ENCODE peak calls at places on chromosomes 2 and 18, in seven cellular contexts. One of them, this sample, is unnamed.

GRCh38 chr2:166382-166781 is 97.5 kb downstream of the SH3YL1 start:
- DNase-seq in HCT116: no peak
- DNase-seq in K562: no peak
- DNase-seq in GM12878: no peak
- DNase-seq in HepG2: no peak
- DNase-seq in SK-N-SH: no peak
- DNase-seq in H1: no peak
- DNase-seq in this sample: no peak

GRCh38 chr2:29528891-29529520 is 392.4 kb downstream of the ALK start:
- DNase-seq in HCT116: no peak
- DNase-seq in K562: no peak
- DNase-seq in GM12878: no peak
- DNase-seq in HepG2: no peak
- DNase-seq in SK-N-SH: no peak
- DNase-seq in H1: no peak
- DNase-seq in this sample: no peak

GRCh38 chr2:46170611-46171385 is 126.4 kb upstream of the EPAS1 start:
- DNase-seq in HCT116: no peak
- DNase-seq in K562: no peak
- DNase-seq in GM12878: no peak
- DNase-seq in HepG2: no peak
- DNase-seq in SK-N-SH: peak
- DNase-seq in H1: no peak
- DNase-seq in this sample: no peak

GRCh38 chr2:79622508-79622907 is 109.7 kb downstream of the CTNNA2 start:
- DNase-seq in HCT116: no peak
- DNase-seq in K562: no peak
- DNase-seq in GM12878: no peak
- DNase-seq in HepG2: no peak
- DNase-seq in SK-N-SH: no peak
- DNase-seq in H1: no peak
- DNase-seq in this sample: no peak

GRCh38 chr2:27378096-27378808 is 2.3 kb downstream of the ZNF513 start:
- DNase-seq in HCT116: no peak
- DNase-seq in K562: no peak
- DNase-seq in GM12878: no peak
- DNase-seq in HepG2: peak
- DNase-seq in SK-N-SH: peak
- DNase-seq in H1: no peak
- DNase-seq in this sample: peak

GRCh38 chr2:11239718-11240462 is 84.6 kb downstream of the SLC66A3 start:
- DNase-seq in HCT116: peak
- DNase-seq in K562: no peak
- DNase-seq in GM12878: no peak
- DNase-seq in HepG2: peak
- DNase-seq in SK-N-SH: no peak
- DNase-seq in H1: no peak
- DNase-seq in this sample: no peak

GRCh38 chr2:147467441-147467840 is 377.4 kb upstream of the ACVR2A start:
- DNase-seq in HCT116: no peak
- DNase-seq in K562: no peak
- DNase-seq in GM12878: no peak
- DNase-seq in HepG2: no peak
- DNase-seq in SK-N-SH: no peak
- DNase-seq in H1: no peak
- DNase-seq in this sample: no peak

GRCh38 chr2:21404827-21405625 is 281.3 kb downstream of the TDRD15 start:
- DNase-seq in HCT116: no peak
- DNase-seq in K562: no peak
- DNase-seq in GM12878: no peak
- DNase-seq in HepG2: no peak
- DNase-seq in SK-N-SH: no peak
- DNase-seq in H1: no peak
- DNase-seq in this sample: no peak

GRCh38 chr18:50405582-50406271 is 30.9 kb downstream of the SKA1 start:
- DNase-seq in HCT116: no peak
- DNase-seq in K562: no peak
- DNase-seq in GM12878: no peak
- DNase-seq in HepG2: no peak
- DNase-seq in SK-N-SH: no peak
- DNase-seq in H1: no peak
- DNase-seq in this sample: no peak

GRCh38 chr2:63050916-63051794 is 525 bp downstream of the OTX1 start:
- DNase-seq in HCT116: no peak
- DNase-seq in K562: peak
- DNase-seq in GM12878: no peak
- DNase-seq in HepG2: no peak
- DNase-seq in SK-N-SH: peak
- DNase-seq in H1: no peak
- DNase-seq in this sample: no peak

GRCh38 chr2:36294290-36294689 is 61.3 kb upstream of the CRIM1 start:
- DNase-seq in HCT116: no peak
- DNase-seq in K562: no peak
- DNase-seq in GM12878: no peak
- DNase-seq in HepG2: no peak
- DNase-seq in SK-N-SH: no peak
- DNase-seq in H1: no peak
- DNase-seq in this sample: no peak

GRCh38 chr18:27202771-27203170 is 17.7 kb upstream of the CHST9 start:
- DNase-seq in HCT116: no peak
- DNase-seq in K562: no peak
- DNase-seq in GM12878: no peak
- DNase-seq in HepG2: no peak
- DNase-seq in SK-N-SH: no peak
- DNase-seq in H1: no peak
- DNase-seq in this sample: no peak

GRCh38 chr2:21676056-21676455 is 552.3 kb downstream of the TDRD15 start:
- DNase-seq in HCT116: no peak
- DNase-seq in K562: no peak
- DNase-seq in GM12878: no peak
- DNase-seq in HepG2: no peak
- DNase-seq in SK-N-SH: no peak
- DNase-seq in H1: no peak
- DNase-seq in this sample: no peak

GRCh38 chr18:61606068-61606660 is 272.9 kb downstream of the CDH20 start:
- DNase-seq in HCT116: no peak
- DNase-seq in K562: no peak
- DNase-seq in GM12878: no peak
- DNase-seq in HepG2: no peak
- DNase-seq in SK-N-SH: no peak
- DNase-seq in H1: no peak
- DNase-seq in this sample: no peak

GRCh38 chr18:56900195-56901094 is 246.4 kb upstream of the BOD1L2 start:
- DNase-seq in HCT116: no peak
- DNase-seq in K562: no peak
- DNase-seq in GM12878: no peak
- DNase-seq in HepG2: no peak
- DNase-seq in SK-N-SH: no peak
- DNase-seq in H1: no peak
- DNase-seq in this sample: no peak

GRCh38 chr18:34592961-34593382 is 117.1 kb upstream of the DTNA start:
- DNase-seq in HCT116: no peak
- DNase-seq in K562: no peak
- DNase-seq in GM12878: no peak
- DNase-seq in HepG2: no peak
- DNase-seq in SK-N-SH: no peak
- DNase-seq in H1: no peak
- DNase-seq in this sample: no peak

GRCh38 chr2:226725096-226725495 is 74.5 kb downstream of the IRS1 start:
- DNase-seq in HCT116: no peak
- DNase-seq in K562: no peak
- DNase-seq in GM12878: no peak
- DNase-seq in HepG2: no peak
- DNase-seq in SK-N-SH: no peak
- DNase-seq in H1: no peak
- DNase-seq in this sample: no peak

GRCh38 chr2:237692601-237693079 is 65.3 kb downstream of the LRRFIP1 start:
- DNase-seq in HCT116: no peak
- DNase-seq in K562: no peak
- DNase-seq in GM12878: no peak
- DNase-seq in HepG2: no peak
- DNase-seq in SK-N-SH: peak
- DNase-seq in H1: no peak
- DNase-seq in this sample: no peak

GRCh38 chr2:223860809-223861738 is 23.7 kb upstream of the AP1S3 start:
- DNase-seq in HCT116: peak
- DNase-seq in K562: no peak
- DNase-seq in GM12878: no peak
- DNase-seq in HepG2: peak
- DNase-seq in SK-N-SH: no peak
- DNase-seq in H1: no peak
- DNase-seq in this sample: peak

GRCh38 chr2:241312082-241312481 is 3.4 kb downstream of the HDLBP start:
- DNase-seq in HCT116: no peak
- DNase-seq in K562: no peak
- DNase-seq in GM12878: no peak
- DNase-seq in HepG2: no peak
- DNase-seq in SK-N-SH: no peak
- DNase-seq in H1: no peak
- DNase-seq in this sample: no peak

GRCh38 chr2:19868705-19869550 is 32.9 kb downstream of the TTC32 start:
- DNase-seq in HCT116: no peak
- DNase-seq in K562: peak
- DNase-seq in GM12878: no peak
- DNase-seq in HepG2: no peak
- DNase-seq in SK-N-SH: peak
- DNase-seq in H1: no peak
- DNase-seq in this sample: no peak

GRCh38 chr2:174051741-174052638 is 86.8 kb upstream of the SP3 start:
- DNase-seq in HCT116: peak
- DNase-seq in K562: peak
- DNase-seq in GM12878: no peak
- DNase-seq in HepG2: peak
- DNase-seq in SK-N-SH: peak
- DNase-seq in H1: no peak
- DNase-seq in this sample: no peak

GRCh38 chr2:216117566-216117965 is 8.4 kb downstream of the XRCC5 start:
- DNase-seq in HCT116: no peak
- DNase-seq in K562: no peak
- DNase-seq in GM12878: no peak
- DNase-seq in HepG2: no peak
- DNase-seq in SK-N-SH: no peak
- DNase-seq in H1: no peak
- DNase-seq in this sample: no peak

GRCh38 chr2:224401641-224402342 is at the start of gene FAM124B:
- DNase-seq in HCT116: no peak
- DNase-seq in K562: peak
- DNase-seq in GM12878: no peak
- DNase-seq in HepG2: no peak
- DNase-seq in SK-N-SH: no peak
- DNase-seq in H1: no peak
- DNase-seq in this sample: no peak

GRCh38 chr2:196277002-196277401 is 105.6 kb upstream of the STK17B start:
- DNase-seq in HCT116: no peak
- DNase-seq in K562: peak
- DNase-seq in GM12878: no peak
- DNase-seq in HepG2: no peak
- DNase-seq in SK-N-SH: no peak
- DNase-seq in H1: no peak
- DNase-seq in this sample: peak

GRCh38 chr2:160614391-160614790 is 120.8 kb upstream of the RBMS1 start:
- DNase-seq in HCT116: no peak
- DNase-seq in K562: no peak
- DNase-seq in GM12878: no peak
- DNase-seq in HepG2: no peak
- DNase-seq in SK-N-SH: no peak
- DNase-seq in H1: no peak
- DNase-seq in this sample: no peak
- TF ChIP-seq JUND in HCT116: no peak
- TF ChIP-seq JUND in K562: no peak
- TF ChIP-seq JUND in GM12878: no peak
- TF ChIP-seq JUND in HepG2: no peak
- TF ChIP-seq JUND in SK-N-SH: no peak
- TF ChIP-seq JUND in H1: no peak
- TF ChIP-seq JUND in this sample: no peak

DNA sequence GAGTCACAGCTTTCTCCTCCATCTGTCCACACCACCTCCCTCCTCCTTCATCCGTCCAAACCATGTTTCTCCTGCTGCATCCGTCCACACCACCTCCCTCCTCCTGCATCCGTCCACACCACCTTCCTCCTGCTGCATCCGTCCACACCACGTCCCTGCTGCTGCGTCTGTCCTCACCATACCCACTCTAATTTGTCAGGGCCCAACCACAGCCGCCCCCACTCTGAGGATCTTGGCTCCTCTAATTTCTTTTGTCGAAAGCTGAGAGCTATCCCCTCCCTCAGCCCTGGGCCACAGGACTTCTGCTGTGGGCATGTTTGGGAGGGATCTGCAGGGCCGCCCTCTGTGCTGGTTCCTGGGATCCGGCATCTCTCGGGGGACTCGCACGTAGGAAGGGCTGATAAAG is 67.4 kb downstream of the TPO start:
- DNase-seq in HCT116: no peak
- DNase-seq in K562: no peak
- DNase-seq in GM12878: no peak
- DNase-seq in HepG2: no peak
- DNase-seq in SK-N-SH: no peak
- DNase-seq in H1: no peak
- DNase-seq in this sample: no peak
- TF ChIP-seq JUND in HCT116: no peak
- TF ChIP-seq JUND in K562: no peak
- TF ChIP-seq JUND in GM12878: no peak
- TF ChIP-seq JUND in HepG2: no peak
- TF ChIP-seq JUND in SK-N-SH: no peak
- TF ChIP-seq JUND in H1: no peak
- TF ChIP-seq JUND in this sample: no peak

GRCh38 chr2:85890522-85891176 is 1.9 kb upstream of the ST3GAL5 start:
- DNase-seq in HCT116: no peak
- DNase-seq in K562: no peak
- DNase-seq in GM12878: no peak
- DNase-seq in HepG2: no peak
- DNase-seq in SK-N-SH: no peak
- DNase-seq in H1: no peak
- DNase-seq in this sample: no peak
- TF ChIP-seq JUND in HCT116: no peak
- TF ChIP-seq JUND in K562: peak
- TF ChIP-seq JUND in GM12878: no peak
- TF ChIP-seq JUND in HepG2: no peak
- TF ChIP-seq JUND in SK-N-SH: no peak
- TF ChIP-seq JUND in H1: no peak
- TF ChIP-seq JUND in this sample: no peak

GRCh38 chr2:67752964-67753363 is 309.8 kb downstream of the C1D start:
- DNase-seq in HCT116: no peak
- DNase-seq in K562: no peak
- DNase-seq in GM12878: no peak
- DNase-seq in HepG2: no peak
- DNase-seq in SK-N-SH: no peak
- DNase-seq in H1: no peak
- DNase-seq in this sample: peak

GRCh38 chr2:67760995-67761394 is 301.8 kb downstream of the C1D start:
- DNase-seq in HCT116: no peak
- DNase-seq in K562: no peak
- DNase-seq in GM12878: no peak
- DNase-seq in HepG2: no peak
- DNase-seq in SK-N-SH: no peak
- DNase-seq in H1: no peak
- DNase-seq in this sample: no peak

DNA sequence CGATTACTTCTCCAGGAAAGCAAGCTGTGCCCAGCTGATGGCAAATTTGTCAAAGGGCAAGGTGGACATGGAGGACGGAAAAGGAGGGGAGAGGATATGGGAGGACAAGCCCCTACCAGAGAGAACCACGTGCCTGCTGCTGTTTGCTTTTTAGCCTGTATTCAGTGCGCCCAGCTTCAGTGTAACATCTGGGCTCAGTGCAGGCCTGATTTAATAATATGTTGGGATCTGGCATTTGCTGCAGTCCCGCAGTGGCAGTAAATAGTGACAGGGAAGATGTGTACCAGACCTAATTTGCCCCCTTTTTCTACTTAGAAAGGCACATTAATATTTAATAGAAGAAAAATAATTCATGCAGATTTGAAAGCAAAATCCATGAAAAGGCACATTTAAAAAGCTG is 307.3 kb downstream of the C1D start:
- DNase-seq in HCT116: no peak
- DNase-seq in K562: no peak
- DNase-seq in GM12878: no peak
- DNase-seq in HepG2: no peak
- DNase-seq in SK-N-SH: peak
- DNase-seq in H1: no peak
- DNase-seq in this sample: no peak
- TF ChIP-seq JUND in HCT116: no peak
- TF ChIP-seq JUND in K562: no peak
- TF ChIP-seq JUND in GM12878: no peak
- TF ChIP-seq JUND in HepG2: no peak
- TF ChIP-seq JUND in SK-N-SH: no peak
- TF ChIP-seq JUND in H1: no peak
- TF ChIP-seq JUND in this sample: no peak